ENCODE peak calls at places on chromosomes 13 and 19, in nine cellular contexts. G is adrenal gland; D is endodermal cell; R is tibial artery; T is CD8-positive, alpha-beta memory T cell; F is heart left ventricle; C is neural progenitor cell; H is psoas muscle; L is K562. P is an unnamed sample.

GRCh38 chr13:36344173-36344572 is 2.0 kb downstream of the SPART start:
- DNase-seq in G (peak; percentile 52), D (no peak), R (no peak), T (no peak), F (no peak), C (no peak), H (no peak), L (peak; percentile 19), P (no peak)

GRCh38 chr19:43735957-43736356 is 18.8 kb downstream of the SMG9 start:
- DNase-seq in G (no peak), D (no peak), R (no peak), T (no peak), F (no peak), C (no peak), H (no peak), L (no peak), P (no peak)

GRCh38 chr13:41520699-41521630 is 63.6 kb downstream of the RGCC start:
- DNase-seq in G (no peak), D (no peak), R (no peak), T (no peak), F (no peak), C (no peak), H (no peak), L (no peak), P (no peak)

GRCh38 chr19:7595466-7596133 is at the start of gene CAMSAP3:
- DNase-seq in G (no peak), D (peak; percentile 93), R (no peak), T (peak; percentile 24), F (no peak), C (peak; percentile 94), H (no peak), L (peak; percentile 56), P (peak; percentile 36)

GRCh38 chr19:44975444-44975843 is 20.3 kb downstream of the CLPTM1 start:
- DNase-seq in G (peak; percentile 75), D (no peak), R (no peak), T (no peak), F (no peak), C (no peak), H (no peak), L (no peak), P (no peak)

GRCh38 chr19:13781547-13781946 is 7.3 kb downstream of the C19orf53 start:
- DNase-seq in G (peak; percentile 92), D (peak; percentile 87), R (peak; percentile 87), T (no peak), F (peak; percentile 80), C (peak; percentile 90), H (peak; percentile 78), L (peak; percentile 79), P (no peak)

GRCh38 chr13:110989331-110989730 is 74.5 kb upstream of the ANKRD10 start:
- DNase-seq in G (no peak), D (no peak), R (no peak), T (no peak), F (no peak), C (no peak), H (no peak), L (no peak), P (no peak)

GRCh38 chr19:5953680-5954213 is 24.2 kb downstream of the RANBP3 start:
- DNase-seq in G (peak; percentile 79), D (no peak), R (no peak), T (no peak), F (no peak), C (no peak), H (no peak), L (peak; percentile 60), P (peak; percentile 23)

DNA sequence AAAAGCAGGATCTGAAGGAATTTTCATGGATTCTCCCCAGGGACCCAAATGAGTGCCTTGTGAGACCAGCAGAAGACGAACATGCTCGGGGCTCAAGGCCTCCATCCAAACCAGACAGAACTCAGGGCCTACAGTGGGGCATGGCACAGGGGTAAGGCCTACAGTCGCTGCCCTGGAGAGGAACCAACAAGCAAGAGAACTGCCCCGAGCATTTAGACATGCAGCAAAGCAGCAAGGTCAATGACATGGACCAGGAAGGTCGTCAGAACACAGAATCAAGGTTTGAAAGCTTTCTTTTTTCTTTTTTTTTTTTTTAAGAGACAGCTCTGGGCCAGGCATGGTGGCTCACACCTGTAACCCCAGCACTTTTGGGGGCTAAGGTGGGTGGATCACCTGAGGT is 17.3 kb downstream of the EPS15L1 start:
- DNase-seq in G (peak; percentile 66), D (peak; percentile 43), R (no peak), T (no peak), F (no peak), C (no peak), H (no peak), L (no peak), P (no peak)
- H3K4me1 ChIP-seq in G (peaks cover 51% of the 10 kb centered on the region), D (no peaks in the 10 kb centered on the region), R (peaks cover 26% of the 10 kb centered on the region), T (peaks cover 22% of the 10 kb centered on the region), F (peaks cover 70% of the 10 kb centered on the region), C (peaks cover 22% of the 10 kb centered on the region), H (peaks cover 73% of the 10 kb centered on the region), L (no peaks in the 10 kb centered on the region), P (peaks cover 29% of the 10 kb centered on the region)

GRCh38 chr13:25286969-25287961 is at the start of gene MTMR6:
- DNase-seq in G (peak; percentile 91), D (peak; percentile 96), R (peak; percentile 90), T (peak; percentile 92), F (peak; percentile 91), C (peak; percentile 92), H (peak; percentile 92), L (peak; percentile 89), P (peak; percentile 96)

GRCh38 chr13:25295228-25295627 is 6.2 kb upstream of the NUP58 start:
- DNase-seq in G (no peak), D (no peak), R (no peak), T (no peak), F (no peak), C (no peak), H (no peak), L (no peak), P (no peak)

GRCh38 chr13:25288966-25289365 is 1.7 kb upstream of the MTMR6 start:
- DNase-seq in G (no peak), D (no peak), R (no peak), T (no peak), F (no peak), C (no peak), H (no peak), L (no peak), P (no peak)

GRCh38 chr13:25291691-25292090 is 4.4 kb upstream of the MTMR6 start:
- DNase-seq in G (no peak), D (no peak), R (no peak), T (no peak), F (no peak), C (no peak), H (no peak), L (no peak), P (no peak)

DNA sequence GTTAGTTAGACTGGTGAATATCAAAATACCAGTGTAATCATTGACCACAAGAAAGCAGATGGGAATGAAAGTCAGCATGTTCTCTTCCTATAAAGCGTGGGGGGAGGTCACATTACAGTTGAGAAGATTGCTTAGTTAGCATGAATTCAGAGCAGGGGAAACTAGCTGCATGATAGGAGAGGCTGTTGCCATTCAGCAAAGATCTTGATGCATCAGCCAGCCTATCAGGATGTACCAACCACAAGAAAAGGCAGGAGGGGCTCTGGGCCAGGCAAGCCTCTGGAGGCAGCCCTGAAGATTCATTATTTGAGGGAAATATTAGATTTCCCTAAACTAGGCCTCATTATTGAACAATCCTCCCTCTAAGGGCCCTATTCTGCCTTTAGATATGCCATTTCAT is 5.0 kb upstream of the MTMR6 start:
- DNase-seq in G (peak; percentile 21), D (no peak), R (no peak), T (no peak), F (no peak), C (no peak), H (peak; percentile 14), L (peak; percentile 33), P (peak; percentile 29)
- H3K27ac ChIP-seq in G (no peak overlapping the region), D (no peak overlapping the region), R (no peak overlapping the region), T (no peak overlapping the region), F (no peak overlapping the region), C (no peak overlapping the region), H (no peak overlapping the region), L (no peak overlapping the region), P (peak overlapping the region; percentile 20)

GRCh38 chr13:99046851-99047250 is 69.0 kb upstream of the DOCK9 start:
- DNase-seq in G (no peak), D (no peak), R (no peak), T (no peak), F (no peak), C (no peak), H (no peak), L (no peak), P (no peak)

GRCh38 chr13:99045396-99045795 is 67.5 kb upstream of the DOCK9 start:
- DNase-seq in G (no peak), D (no peak), R (no peak), T (no peak), F (no peak), C (no peak), H (no peak), L (no peak), P (no peak)

GRCh38 chr13:99043700-99044300 is 65.9 kb upstream of the DOCK9 start:
- DNase-seq in G (no peak), D (no peak), R (no peak), T (no peak), F (no peak), C (no peak), H (no peak), L (no peak), P (no peak)

GRCh38 chr13:99042851-99043250 is 65.0 kb upstream of the DOCK9 start:
- DNase-seq in G (no peak), D (no peak), R (no peak), T (no peak), F (no peak), C (no peak), H (no peak), L (no peak), P (no peak)

DNA sequence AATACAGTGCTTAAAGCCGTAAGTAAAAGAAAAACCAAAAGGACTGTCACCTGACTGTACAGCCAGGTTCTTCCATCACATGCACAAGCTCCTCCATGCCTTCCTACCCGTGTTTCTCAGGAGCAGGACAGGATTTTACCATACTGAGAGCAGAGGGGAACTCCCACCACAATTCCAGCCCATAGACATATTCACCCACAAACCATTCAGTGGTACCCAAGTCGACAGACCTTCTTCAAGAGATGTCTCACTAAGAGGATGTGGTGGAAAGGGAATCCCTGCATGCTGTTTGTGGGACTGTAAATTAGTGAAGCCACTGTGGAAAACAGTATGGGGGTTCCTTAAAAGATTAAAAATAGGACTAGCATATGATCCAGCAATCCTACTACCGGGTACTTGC is 66.9 kb upstream of the DOCK9 start:
- DNase-seq in G (no peak), D (no peak), R (no peak), T (peak; percentile 19), F (no peak), C (no peak), H (no peak), L (no peak), P (no peak)
- H3K4me1 ChIP-seq in G (peaks cover 28% of the 10 kb centered on the region), D (no peaks in the 10 kb centered on the region), R (no peaks in the 10 kb centered on the region), T (peaks cover 93% of the 10 kb centered on the region), F (peaks cover 35% of the 10 kb centered on the region), C (peaks cover 4% of the 10 kb centered on the region), H (no peaks in the 10 kb centered on the region), L (peaks cover 46% of the 10 kb centered on the region), P (peaks cover 97% of the 10 kb centered on the region)

DNA sequence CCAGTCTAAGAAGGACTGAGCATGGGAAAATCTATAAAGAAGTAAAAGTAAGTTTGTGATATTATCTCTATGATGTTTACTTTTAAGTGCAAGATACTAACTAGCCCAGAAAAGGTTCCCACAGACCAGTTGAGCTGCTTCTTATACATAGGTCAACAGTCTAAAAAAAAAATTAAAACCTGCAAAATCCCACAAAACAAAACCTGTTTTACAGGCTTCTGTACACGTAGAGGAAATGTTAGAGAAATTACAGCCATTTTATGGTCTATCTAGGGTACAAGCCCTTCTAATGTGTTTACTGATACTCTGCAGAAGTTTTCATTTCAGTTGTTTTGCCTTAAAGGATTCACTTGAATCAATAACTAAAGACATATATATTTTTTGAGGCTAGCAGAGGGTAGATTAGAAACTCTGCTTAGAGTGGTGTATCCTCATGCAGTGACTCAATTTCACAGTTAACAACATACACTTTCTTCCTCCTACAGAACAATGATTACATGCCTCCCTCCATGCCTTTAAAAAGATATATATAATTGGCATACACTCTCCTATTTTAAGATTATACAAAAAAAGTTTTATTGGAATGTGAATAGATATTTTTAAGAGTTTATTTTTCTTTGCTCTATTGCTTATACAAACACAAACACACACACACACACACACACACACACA is 43.9 kb downstream of the CAB39L start:
- DNase-seq in G (no peak), D (no peak), R (no peak), T (no peak), F (no peak), C (no peak), H (no peak), L (no peak), P (no peak)
- H3K27ac ChIP-seq in G (no peak overlapping the region), D (no peak overlapping the region), R (peak overlapping the region; percentile 87), T (no peak overlapping the region), F (peak overlapping the region; percentile 65), C (no peak overlapping the region), H (no peak overlapping the region), L (no peak overlapping the region), P (no peak overlapping the region)

P was measured in CD4-positive, alpha-beta memory T cell.